ENCODE peak calls at places on chromosomes 16 and 17, in five cellular contexts. F is H7; O is left lung; M is activated CD4-positive, alpha-beta T cell treated with anti-CD3 and anti-CD28 coated beads, Interleukin-2, amount 10 ng/mL, durations not matched to agents 24 days and 14 days; J is smooth muscle cell of the brain vasculature. Z is an unnamed sample.

GRCh38 chr17:19755821-19756510 is 7.9 kb upstream of the ALDH3A1 start:
- DNase-seq in J (no peak), O (no peak), F (peak), M (no peak), Z (no peak)

GRCh38 chr17:77130521-77130920 is 10.2 kb upstream of the SEC14L1 start:
- DNase-seq in M (no peak), F (no peak), O (no peak), J (no peak), Z (no peak)

GRCh38 chr17:17919169-17920107 is 52.8 kb downstream of the TOM1L2 start:
- DNase-seq in M (peak), J (no peak), F (peak), O (peak), Z (peak)

GRCh38 chr17:64115871-64116534 is 13.9 kb downstream of the ERN1 start:
- DNase-seq in J (no peak), O (no peak), M (no peak), F (no peak), Z (no peak)

GRCh38 chr17:65294184-65294719 is 157.1 kb downstream of the RGS9 start:
- DNase-seq in F (peak), M (peak), O (peak), J (no peak), Z (peak)

GRCh38 chr16:11585460-11586374 is 1.0 kb downstream of the LITAF start:
- DNase-seq in J (no peak), O (peak), M (peak), F (peak), Z (no peak)

GRCh38 chr17:69967910-69968411 is 107.1 kb upstream of the KCNJ16 start:
- DNase-seq in M (no peak), J (peak), O (no peak), F (no peak), Z (no peak)

GRCh38 chr16:86953631-86954465 is 363.3 kb downstream of the C16orf95 start:
- DNase-seq in M (no peak), J (no peak), F (peak), O (no peak), Z (no peak)

GRCh38 chr16:47881574-47881973 is 274.2 kb downstream of the ABCC12 start:
- DNase-seq in M (no peak), O (no peak), J (no peak), F (no peak), Z (no peak)

GRCh38 chr17:44343510-44344209 is 1.4 kb upstream of the GRN start:
- DNase-seq in O (no peak), J (no peak), M (no peak), F (no peak), Z (no peak)

GRCh38 chr17:27878776-27879562 is 14.2 kb downstream of the LYRM9 start:
- DNase-seq in M (peak), O (no peak), F (no peak), J (no peak), Z (no peak)

GRCh38 chr17:42585353-42585752 is 7.8 kb upstream of the PSMC3IP start:
- DNase-seq in M (no peak), J (no peak), O (no peak), F (no peak), Z (no peak)

GRCh38 chr16:81319221-81319912 is 4.6 kb downstream of the GAN start:
- DNase-seq in O (no peak), J (no peak), M (no peak), F (no peak), Z (no peak)

GRCh38 chr16:72561-73537 is at the start of gene RHBDF1:
- DNase-seq in F (peak), M (peak), J (no peak), O (peak), Z (no peak)

GRCh38 chr17:76772842-76773521 is 35.1 kb downstream of the MFSD11 start:
- DNase-seq in O (peak), F (no peak), M (peak), J (no peak), Z (peak)

GRCh38 chr16:80063028-80063767 is 462.7 kb upstream of the MAF start:
- DNase-seq in J (peak), O (no peak), M (no peak), F (no peak), Z (no peak)

GRCh38 chr17:67629963-67630320 is 87.8 kb upstream of the NOL11 start:
- DNase-seq in J (peak), M (peak), O (no peak), F (peak), Z (peak)

GRCh38 chr16:87145181-87146176 is 171.7 kb downstream of the C16orf95 start:
- DNase-seq in F (no peak), J (peak), M (no peak), O (no peak), Z (no peak)

GRCh38 chr16:79329163-79329521 is 271.4 kb downstream of the MAF start:
- DNase-seq in M (no peak), O (no peak), F (no peak), J (no peak), Z (no peak)

GRCh38 chr17:48132375-48132774 is 24.8 kb downstream of the SNX11 start:
- DNase-seq in F (no peak), M (no peak), O (no peak), J (no peak), Z (no peak)

GRCh38 chr16:56932588-56933265 is 785 bp downstream of the HERPUD1 start:
- DNase-seq in J (no peak), O (peak), F (peak), M (peak), Z (peak)

GRCh38 chr17:77493901-77494663 is 353.3 kb downstream of the SEC14L1 start:
- DNase-seq in O (no peak), J (no peak), M (no peak), F (peak), Z (no peak)

GRCh38 chr16:77919761-77920415 is 102.5 kb upstream of the CLEC3A start:
- DNase-seq in M (no peak), F (no peak), O (no peak), J (no peak), Z (no peak)

GRCh38 chr16:52812945-52813556 is 239.6 kb downstream of the CHD9NB start:
- DNase-seq in M (no peak), F (no peak), O (no peak), J (peak), Z (no peak)

GRCh38 chr16:85688586-85689284 is at the start of gene GINS2:
- DNase-seq in M (peak), J (peak), O (peak), F (peak), Z (peak)

GRCh38 chr17:16981928-16982327 is 10.0 kb upstream of the TNFRSF13B start:
- DNase-seq in F (peak), O (no peak), J (no peak), M (no peak), Z (no peak)

GRCh38 chr16:50326835-50327465 is 41.8 kb downstream of the BRD7 start:
- DNase-seq in O (no peak), F (peak), J (no peak), M (peak), Z (no peak)

GRCh38 chr16:81632392-81633146 is 146.5 kb upstream of the PLCG2 start:
- DNase-seq in F (no peak), O (peak), J (no peak), M (peak), Z (no peak)

GRCh38 chr17:71792966-71793365 is 327.9 kb upstream of the SOX9 start:
- DNase-seq in J (peak), M (no peak), F (no peak), O (no peak), Z (no peak)

GRCh38 chr16:20957153-20957552 is 56.6 kb downstream of the LYRM1 start:
- DNase-seq in F (no peak), M (no peak), J (no peak), O (no peak), Z (no peak)

GRCh38 chr17:57406131-57406980 is 150.0 kb downstream of the MSI2 start:
- DNase-seq in J (no peak), M (no peak), O (no peak), F (no peak), Z (no peak)

GRCh38 chr17:52170963-52171572 is 12.6 kb upstream of the CA10 start:
- DNase-seq in M (no peak), O (no peak), F (peak), J (no peak), Z (peak)

GRCh38 chr17:10021239-10021638 is 116.2 kb upstream of the RCVRN start:
- DNase-seq in F (no peak), M (no peak), J (peak), O (peak), Z (no peak)

GRCh38 chr17:49861150-49861884 is 13.4 kb upstream of the TAC4 start:
- DNase-seq in F (peak), O (no peak), M (peak), J (no peak), Z (peak)

GRCh38 chr17:34584805-34585416 is 5.5 kb downstream of the TMEM132E start:
- DNase-seq in O (no peak), F (peak), J (no peak), M (peak), Z (peak)

GRCh38 chr16:57071840-57072541 is 20.4 kb upstream of the CPNE2 start:
- DNase-seq in M (no peak), F (no peak), O (no peak), J (no peak), Z (no peak)

GRCh38 chr16:81902025-81902424 is 109.2 kb downstream of the SDR42E1 start:
- DNase-seq in M (no peak), J (no peak), F (no peak), O (no peak), Z (no peak)

GRCh38 chr17:41478240-41478639 is 2.7 kb downstream of the KRT35 start:
- DNase-seq in F (no peak), J (no peak), M (no peak), O (no peak), Z (no peak)